ENCODE peak calls at places on chromosomes 16 and 17, in four cellular contexts. I is HepG2, Y is GM12878, E is K562. F is an unnamed sample.
A peak's percentile ranks its signal among the peaks of the same experiment; 100 is the strongest.

GRCh38 chr17:21013983-21014382 is 28.8 kb downstream of the USP22 start:
- DNase-seq in I (no peak), Y (no peak), E (no peak), F (no peak)

GRCh38 chr16:53678756-53679334 is 24.8 kb downstream of the RPGRIP1L start:
- DNase-seq in I (no peak), Y (no peak), E (no peak), F (no peak)

GRCh38 chr17:35256629-35257028 is 13.8 kb downstream of the SLFN5 start:
- DNase-seq in I (no peak), Y (no peak), E (no peak), F (no peak)

GRCh38 chr16:4911831-4912422 is 25.0 kb downstream of the PPL start:
- DNase-seq in I (peak; percentile 32), Y (no peak), E (no peak), F (no peak)

GRCh38 chr16:83206426-83206825 is 579.7 kb downstream of the CDH13 start:
- DNase-seq in I (no peak), Y (no peak), E (no peak), F (no peak)

GRCh38 chr17:73824321-73824720 is 180.1 kb upstream of the SDK2 start:
- DNase-seq in I (no peak), Y (no peak), E (no peak), F (no peak)

GRCh38 chr16:56726283-56726682 is 3.6 kb upstream of the NUP93 start:
- DNase-seq in I (no peak), Y (no peak), E (no peak), F (no peak)

GRCh38 chr16:55418586-55418985 is 60.4 kb upstream of the MMP2 start:
- DNase-seq in I (no peak), Y (no peak), E (no peak), F (peak; percentile 22)

GRCh38 chr16:89315791-89316581 is 98.5 kb downstream of the ZNF778 start:
- DNase-seq in I (peak; percentile 29), Y (peak; percentile 44), E (no peak), F (no peak)

GRCh38 chr16:57873218-57873617 is 70.9 kb upstream of the KIFC3 start:
- DNase-seq in I (no peak), Y (no peak), E (no peak), F (no peak)
- TF ChIP-seq TARDBP in I (no peak), Y (no peak), E (no peak), F (no peak)

DNA sequence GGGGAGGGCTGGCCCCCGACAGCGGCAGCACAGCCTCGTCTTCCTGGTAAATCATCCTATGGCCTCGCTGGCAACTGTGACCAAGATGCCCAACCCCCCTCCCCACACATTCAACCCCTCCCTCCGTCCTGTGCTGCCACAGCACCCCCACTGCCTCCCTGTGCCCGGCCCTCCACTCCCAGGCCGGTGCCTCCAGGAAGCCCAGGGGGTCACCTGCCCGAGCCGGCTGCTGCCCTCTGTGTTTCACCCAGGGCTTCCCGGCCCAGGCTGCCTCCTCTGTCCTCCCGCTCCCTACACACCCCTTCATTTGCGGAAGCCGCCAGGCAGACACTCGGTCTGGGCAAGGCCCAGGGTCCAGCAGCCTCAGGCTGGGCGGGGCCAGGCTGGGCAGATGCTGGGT is 188.6 kb downstream of the RBFOX3 start:
- DNase-seq in I (no peak), Y (no peak), E (no peak), F (no peak)
- TF ChIP-seq BHLHE40 in I (no peak), Y (no peak), E (no peak), F (no peak)

GRCh38 chr17:61186996-61187395 is 212.6 kb upstream of the TBX2 start:
- DNase-seq in I (no peak), Y (no peak), E (no peak), F (no peak)

GRCh38 chr17:61189968-61190367 is 209.7 kb upstream of the TBX2 start:
- DNase-seq in I (no peak), Y (no peak), E (no peak), F (no peak)

GRCh38 chr17:61183793-61184192 is 215.8 kb upstream of the TBX2 start:
- DNase-seq in I (no peak), Y (no peak), E (no peak), F (no peak)

GRCh38 chr17:61185385-61185784 is 214.3 kb upstream of the TBX2 start:
- DNase-seq in I (no peak), Y (no peak), E (no peak), F (no peak)

DNA sequence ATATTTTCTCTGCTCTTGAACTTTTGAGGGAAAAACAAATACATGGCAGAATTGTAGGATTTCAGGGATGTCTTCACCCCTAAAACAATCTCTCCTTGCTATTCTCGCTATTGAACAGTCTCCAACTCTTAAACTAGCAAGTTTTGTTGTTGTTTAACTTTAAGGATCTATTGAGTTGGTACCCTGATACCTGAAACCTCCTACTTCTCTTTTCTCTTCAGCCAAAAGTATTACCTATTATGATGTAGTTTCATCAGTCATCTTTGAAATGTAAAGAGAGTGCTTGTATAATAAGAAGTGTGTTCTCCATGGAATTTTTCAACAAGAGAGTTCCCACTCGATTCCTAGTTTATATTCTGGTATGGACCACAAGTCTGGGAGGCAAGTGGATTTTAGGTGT is 211.6 kb upstream of the TBX2 start:
- DNase-seq in I (no peak), Y (no peak), E (no peak), F (no peak)
- TF ChIP-seq TARDBP in I (no peak), Y (no peak), E (no peak), F (no peak)

GRCh38 chr17:51044964-51045363 is 75.7 kb downstream of the SPAG9 start:
- DNase-seq in I (no peak), Y (no peak), E (no peak), F (no peak)

GRCh38 chr17:51045616-51046526 is 74.8 kb downstream of the SPAG9 start:
- DNase-seq in I (peak; percentile 67), Y (no peak), E (no peak), F (no peak)

GRCh38 chr17:51052235-51052634 is 68.4 kb downstream of the SPAG9 start:
- DNase-seq in I (no peak), Y (no peak), E (no peak), F (no peak)

GRCh38 chr17:51050291-51051033 is 70.2 kb downstream of the SPAG9 start:
- DNase-seq in I (no peak), Y (peak; percentile 65), E (no peak), F (no peak)

DNA sequence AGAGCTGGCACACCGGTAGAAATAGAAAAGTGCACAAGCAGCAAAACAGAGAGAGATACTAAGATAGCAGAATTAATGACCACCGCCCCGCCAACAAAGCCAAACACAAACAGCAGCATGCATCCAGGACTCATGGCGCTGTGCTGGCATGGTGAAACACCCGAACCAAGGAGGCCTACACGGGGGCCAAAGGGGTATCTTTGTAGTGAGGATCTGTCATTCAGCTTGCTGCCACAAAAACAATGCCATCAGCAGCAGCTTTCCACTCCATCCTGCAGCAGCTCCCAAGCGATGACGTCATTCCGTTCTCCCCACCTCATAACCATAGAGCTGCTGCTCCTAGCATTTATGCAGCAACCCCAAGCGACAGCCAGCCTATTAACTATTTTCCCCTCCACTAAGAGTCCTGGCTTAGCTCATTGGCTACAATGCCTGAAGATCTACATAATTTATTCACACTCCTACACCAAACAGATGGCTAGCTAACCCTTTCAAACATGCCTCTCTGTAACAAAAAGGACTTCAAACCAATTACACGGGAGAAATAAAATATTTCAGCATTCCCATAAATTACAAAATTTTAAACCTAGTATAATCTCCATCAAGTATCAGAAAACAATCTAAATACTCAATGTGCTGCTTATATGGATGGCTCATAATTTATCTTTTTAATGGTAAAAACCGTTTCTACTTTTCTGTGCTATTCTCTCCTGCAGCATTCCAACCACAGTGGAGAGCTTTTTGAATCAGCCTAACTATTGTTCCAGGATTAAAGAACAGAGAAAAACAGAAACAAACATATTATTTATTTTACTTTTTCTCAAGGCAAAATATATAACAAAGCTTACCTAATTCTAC is 73.9 kb downstream of the SPAG9 start:
- DNase-seq in I (peak; percentile 13), Y (no peak), E (no peak), F (peak; percentile 66)
- TF ChIP-seq BHLHE40 in I (no peak), Y (no peak), E (no peak), F (no peak)

DNA sequence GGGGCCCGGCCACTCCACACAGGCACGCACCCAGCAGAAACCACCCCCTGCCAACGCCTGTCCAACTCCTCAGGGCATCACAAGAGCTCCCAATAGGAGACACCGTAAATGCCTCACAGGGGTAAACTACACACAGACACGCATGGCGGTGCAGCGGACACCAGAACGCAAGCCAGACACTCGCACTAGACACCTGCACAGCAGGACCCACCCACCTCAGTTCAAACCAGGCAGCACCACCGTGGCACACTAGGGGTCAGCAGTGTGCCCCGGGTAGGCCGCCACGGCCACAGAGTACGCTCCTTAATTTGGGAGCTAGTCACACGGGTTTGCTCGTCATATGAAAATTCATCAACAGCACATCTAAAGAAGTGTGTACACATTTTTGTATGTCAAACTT is 3.4 kb downstream of the SLC38A10 start:
- DNase-seq in I (peak; percentile 53), Y (no peak), E (peak; percentile 77), F (peak; percentile 86)
- TF ChIP-seq TARDBP in I (no peak), Y (no peak), E (no peak), F (peak; percentile 12)

DNA sequence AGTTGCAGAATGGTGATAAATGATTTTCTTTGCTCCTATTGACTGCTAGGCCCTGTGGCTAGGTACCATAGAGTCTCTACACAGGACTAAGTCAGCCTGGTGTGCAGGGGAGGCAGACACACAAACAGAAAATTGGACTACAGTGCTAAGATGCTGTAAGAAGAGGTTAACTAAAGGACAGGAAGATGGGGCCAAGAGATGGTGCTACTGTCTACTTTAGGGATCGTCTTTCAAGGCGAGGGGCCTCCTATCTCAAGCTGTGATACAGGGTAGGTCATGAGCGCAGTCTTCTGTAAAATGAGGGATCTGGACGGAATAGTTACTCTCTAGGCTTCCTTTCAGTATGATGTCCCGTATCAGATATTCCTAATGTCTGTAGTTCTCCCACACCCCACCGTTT is 817 bp downstream of the NME1 start:
- DNase-seq in I (no peak), Y (no peak), E (peak; percentile 19), F (no peak)
- TF ChIP-seq BHLHE40 in I (no peak), Y (no peak), E (no peak), F (no peak)

GRCh38 chr17:76204277-76204676 is 36.0 kb downstream of the RNF157 start:
- DNase-seq in I (peak; percentile 43), Y (no peak), E (no peak), F (no peak)
- TF ChIP-seq TARDBP in I (no peak), Y (no peak), E (no peak), F (no peak)

DNA sequence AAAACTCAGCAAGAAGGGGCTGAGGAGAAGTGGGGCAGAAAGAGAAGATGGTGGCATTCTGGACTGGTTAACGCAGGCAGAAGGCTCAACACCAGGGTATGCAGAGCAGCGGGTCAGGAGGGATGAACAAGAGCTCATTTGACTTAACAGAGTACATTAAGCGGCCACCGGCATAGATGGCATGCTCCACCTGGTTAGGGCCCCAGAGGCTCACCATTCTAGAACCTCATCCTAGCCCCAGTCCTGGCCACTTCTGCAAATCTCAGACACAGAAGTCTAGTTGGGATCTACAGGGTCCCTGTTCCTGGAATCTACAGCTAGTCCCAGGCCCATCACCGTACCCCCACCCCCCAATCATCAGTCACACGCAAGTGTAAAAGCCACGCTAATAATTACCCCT is 1.7 kb upstream of the MYO1C start:
- DNase-seq in I (no peak), Y (no peak), E (no peak), F (no peak)
- TF ChIP-seq BHLHE40 in I (no peak), Y (no peak), E (no peak), F (no peak)

GRCh38 chr17:77884019-77884418 is 74.5 kb upstream of the TNRC6C start:
- DNase-seq in I (no peak), Y (no peak), E (no peak), F (no peak)
- TF ChIP-seq TARDBP in I (no peak), Y (no peak), E (no peak), F (no peak)